ENCODE peak calls at places on chromosomes 7 and 10, in six cellular contexts. One of them, this sample, is unnamed.
A peak's percentile ranks its signal among the peaks of the same experiment; 100 is the strongest.

GRCh38 chr10:124616836-124617130 is 127.4 kb downstream of the FAM53B start:
- DNase-seq in GM06990: no peak
- DNase-seq in uterus: no peak
- DNase-seq in colonic mucosa: no peak
- DNase-seq in stomach: no peak
- DNase-seq in neural progenitor cell: no peak
- DNase-seq in this sample: no peak

GRCh38 chr10:95793401-95794045 is 37.6 kb downstream of the ENTPD1 start:
- DNase-seq in GM06990: no peak
- DNase-seq in uterus: no peak
- DNase-seq in colonic mucosa: peak; percentile 27
- DNase-seq in stomach: no peak
- DNase-seq in neural progenitor cell: no peak
- DNase-seq in this sample: no peak

GRCh38 chr7:1598961-1599360 is 29.1 kb upstream of the PSMG3 start:
- DNase-seq in GM06990: no peak
- DNase-seq in uterus: no peak
- DNase-seq in colonic mucosa: no peak
- DNase-seq in stomach: no peak
- DNase-seq in neural progenitor cell: no peak
- DNase-seq in this sample: no peak

GRCh38 chr10:26540601-26541000 is 102.5 kb downstream of the APBB1IP start:
- DNase-seq in GM06990: peak; percentile 20
- DNase-seq in uterus: no peak
- DNase-seq in colonic mucosa: no peak
- DNase-seq in stomach: no peak
- DNase-seq in neural progenitor cell: peak; percentile 78
- DNase-seq in this sample: peak; percentile 63

GRCh38 chr10:92010026-92010713 is 86.6 kb downstream of the BTAF1 start:
- DNase-seq in GM06990: no peak
- DNase-seq in uterus: no peak
- DNase-seq in colonic mucosa: no peak
- DNase-seq in stomach: no peak
- DNase-seq in neural progenitor cell: no peak
- DNase-seq in this sample: no peak

GRCh38 chr10:84366041-84366440 is 37.7 kb downstream of the CCSER2 start:
- DNase-seq in GM06990: no peak
- DNase-seq in uterus: no peak
- DNase-seq in colonic mucosa: no peak
- DNase-seq in stomach: no peak
- DNase-seq in neural progenitor cell: no peak
- DNase-seq in this sample: no peak

GRCh38 chr7:45892407-45893035 is 4.2 kb downstream of the IGFBP1 start:
- DNase-seq in GM06990: no peak
- DNase-seq in uterus: no peak
- DNase-seq in colonic mucosa: no peak
- DNase-seq in stomach: no peak
- DNase-seq in neural progenitor cell: no peak
- DNase-seq in this sample: no peak

GRCh38 chr10:497898-498451 is 191.5 kb downstream of the DIP2C start:
- DNase-seq in GM06990: no peak
- DNase-seq in uterus: no peak
- DNase-seq in colonic mucosa: no peak
- DNase-seq in stomach: no peak
- DNase-seq in neural progenitor cell: no peak
- DNase-seq in this sample: no peak

GRCh38 chr7:55133630-55134392 is 115.0 kb downstream of the EGFR start:
- DNase-seq in GM06990: no peak
- DNase-seq in uterus: peak; percentile 66
- DNase-seq in colonic mucosa: no peak
- DNase-seq in stomach: peak; percentile 51
- DNase-seq in neural progenitor cell: no peak
- DNase-seq in this sample: no peak

GRCh38 chr10:16679511-16679910 is 137.7 kb downstream of the RSU1 start:
- DNase-seq in GM06990: no peak
- DNase-seq in uterus: no peak
- DNase-seq in colonic mucosa: no peak
- DNase-seq in stomach: no peak
- DNase-seq in neural progenitor cell: no peak
- DNase-seq in this sample: no peak

GRCh38 chr10:34181545-34182300 is 633.4 kb downstream of the PARD3 start:
- DNase-seq in GM06990: no peak
- DNase-seq in uterus: no peak
- DNase-seq in colonic mucosa: no peak
- DNase-seq in stomach: no peak
- DNase-seq in neural progenitor cell: peak; percentile 45
- DNase-seq in this sample: no peak

GRCh38 chr7:29278362-29279070 is 83.9 kb downstream of the CHN2 start:
- DNase-seq in GM06990: no peak
- DNase-seq in uterus: no peak
- DNase-seq in colonic mucosa: no peak
- DNase-seq in stomach: no peak
- DNase-seq in neural progenitor cell: no peak
- DNase-seq in this sample: no peak

GRCh38 chr10:71494980-71495381 is 98.3 kb downstream of the CDH23 start:
- DNase-seq in GM06990: peak; percentile 31
- DNase-seq in uterus: no peak
- DNase-seq in colonic mucosa: no peak
- DNase-seq in stomach: no peak
- DNase-seq in neural progenitor cell: no peak
- DNase-seq in this sample: peak; percentile 75

GRCh38 chr7:93245525-93246432 is 13.6 kb downstream of the VPS50 start:
- DNase-seq in GM06990: peak; percentile 6
- DNase-seq in uterus: no peak
- DNase-seq in colonic mucosa: no peak
- DNase-seq in stomach: no peak
- DNase-seq in neural progenitor cell: peak; percentile 2
- DNase-seq in this sample: no peak

GRCh38 chr7:150524018-150524417 is 9.3 kb downstream of the GIMAP7 start:
- DNase-seq in GM06990: no peak
- DNase-seq in uterus: no peak
- DNase-seq in colonic mucosa: no peak
- DNase-seq in stomach: no peak
- DNase-seq in neural progenitor cell: no peak
- DNase-seq in this sample: no peak

GRCh38 chr7:36284470-36284869 is 105.2 kb upstream of the ANLN start:
- DNase-seq in GM06990: no peak
- DNase-seq in uterus: no peak
- DNase-seq in colonic mucosa: no peak
- DNase-seq in stomach: no peak
- DNase-seq in neural progenitor cell: peak; percentile 53
- DNase-seq in this sample: no peak

GRCh38 chr7:96691692-96692091 is 18.0 kb downstream of the SEM1 start:
- DNase-seq in GM06990: no peak
- DNase-seq in uterus: no peak
- DNase-seq in colonic mucosa: no peak
- DNase-seq in stomach: no peak
- DNase-seq in neural progenitor cell: no peak
- DNase-seq in this sample: no peak

GRCh38 chr10:26574783-26575182 is 122.7 kb upstream of the PDSS1 start:
- DNase-seq in GM06990: peak; percentile 77
- DNase-seq in uterus: no peak
- DNase-seq in colonic mucosa: no peak
- DNase-seq in stomach: no peak
- DNase-seq in neural progenitor cell: no peak
- DNase-seq in this sample: peak; percentile 54

GRCh38 chr7:123352957-123353356 is 153.2 kb upstream of the SLC13A1 start:
- DNase-seq in GM06990: no peak
- DNase-seq in uterus: no peak
- DNase-seq in colonic mucosa: no peak
- DNase-seq in stomach: no peak
- DNase-seq in neural progenitor cell: no peak
- DNase-seq in this sample: no peak

GRCh38 chr10:44576715-44577191 is 191.9 kb upstream of the CXCL12 start:
- DNase-seq in GM06990: no peak
- DNase-seq in uterus: no peak
- DNase-seq in colonic mucosa: no peak
- DNase-seq in stomach: no peak
- DNase-seq in neural progenitor cell: no peak
- DNase-seq in this sample: no peak

GRCh38 chr10:3067859-3068179 is 471 bp downstream of the PFKP start:
- DNase-seq in GM06990: no peak
- DNase-seq in uterus: no peak
- DNase-seq in colonic mucosa: peak; percentile 29
- DNase-seq in stomach: no peak
- DNase-seq in neural progenitor cell: peak; percentile 43
- DNase-seq in this sample: peak; percentile 46

GRCh38 chr7:158004123-158004490 is 583.5 kb downstream of the PTPRN2 start:
- DNase-seq in GM06990: no peak
- DNase-seq in uterus: no peak
- DNase-seq in colonic mucosa: no peak
- DNase-seq in stomach: no peak
- DNase-seq in neural progenitor cell: no peak
- DNase-seq in this sample: no peak

GRCh38 chr7:115340828-115341227 is 418.9 kb downstream of the MDFIC start:
- DNase-seq in GM06990: no peak
- DNase-seq in uterus: no peak
- DNase-seq in colonic mucosa: no peak
- DNase-seq in stomach: no peak
- DNase-seq in neural progenitor cell: no peak
- DNase-seq in this sample: no peak

GRCh38 chr10:75396861-75397570 is 4.5 kb downstream of the ZNF503 start:
- DNase-seq in GM06990: no peak
- DNase-seq in uterus: peak; percentile 36
- DNase-seq in colonic mucosa: peak; percentile 33
- DNase-seq in stomach: peak; percentile 50
- DNase-seq in neural progenitor cell: peak; percentile 61
- DNase-seq in this sample: no peak

GRCh38 chr7:6571160-6571779 is 6.0 kb upstream of the ZDHHC4 start:
- DNase-seq in GM06990: no peak
- DNase-seq in uterus: no peak
- DNase-seq in colonic mucosa: no peak
- DNase-seq in stomach: no peak
- DNase-seq in neural progenitor cell: no peak
- DNase-seq in this sample: no peak

GRCh38 chr7:51647486-51647885 is 330.9 kb upstream of the COBL start:
- DNase-seq in GM06990: no peak
- DNase-seq in uterus: no peak
- DNase-seq in colonic mucosa: no peak
- DNase-seq in stomach: no peak
- DNase-seq in neural progenitor cell: no peak
- DNase-seq in this sample: no peak

GRCh38 chr7:158587425-158588084 is at the start of gene PTPRN2:
- DNase-seq in GM06990: no peak
- DNase-seq in uterus: peak; percentile 30
- DNase-seq in colonic mucosa: peak; percentile 71
- DNase-seq in stomach: peak; percentile 77
- DNase-seq in neural progenitor cell: peak; percentile 96
- DNase-seq in this sample: peak; percentile 85

GRCh38 chr10:88186335-88186734 is 322.9 kb downstream of the PTEN start:
- DNase-seq in GM06990: no peak
- DNase-seq in uterus: no peak
- DNase-seq in colonic mucosa: no peak
- DNase-seq in stomach: no peak
- DNase-seq in neural progenitor cell: no peak
- DNase-seq in this sample: no peak

GRCh38 chr10:44417761-44418160 is 32.9 kb upstream of the CXCL12 start:
- DNase-seq in GM06990: no peak
- DNase-seq in uterus: peak; percentile 6
- DNase-seq in colonic mucosa: no peak
- DNase-seq in stomach: no peak
- DNase-seq in neural progenitor cell: no peak
- DNase-seq in this sample: no peak

GRCh38 chr7:82317760-82318159 is 125.8 kb downstream of the CACNA2D1 start:
- DNase-seq in GM06990: no peak
- DNase-seq in uterus: no peak
- DNase-seq in colonic mucosa: no peak
- DNase-seq in stomach: no peak
- DNase-seq in neural progenitor cell: no peak
- DNase-seq in this sample: no peak

DNA sequence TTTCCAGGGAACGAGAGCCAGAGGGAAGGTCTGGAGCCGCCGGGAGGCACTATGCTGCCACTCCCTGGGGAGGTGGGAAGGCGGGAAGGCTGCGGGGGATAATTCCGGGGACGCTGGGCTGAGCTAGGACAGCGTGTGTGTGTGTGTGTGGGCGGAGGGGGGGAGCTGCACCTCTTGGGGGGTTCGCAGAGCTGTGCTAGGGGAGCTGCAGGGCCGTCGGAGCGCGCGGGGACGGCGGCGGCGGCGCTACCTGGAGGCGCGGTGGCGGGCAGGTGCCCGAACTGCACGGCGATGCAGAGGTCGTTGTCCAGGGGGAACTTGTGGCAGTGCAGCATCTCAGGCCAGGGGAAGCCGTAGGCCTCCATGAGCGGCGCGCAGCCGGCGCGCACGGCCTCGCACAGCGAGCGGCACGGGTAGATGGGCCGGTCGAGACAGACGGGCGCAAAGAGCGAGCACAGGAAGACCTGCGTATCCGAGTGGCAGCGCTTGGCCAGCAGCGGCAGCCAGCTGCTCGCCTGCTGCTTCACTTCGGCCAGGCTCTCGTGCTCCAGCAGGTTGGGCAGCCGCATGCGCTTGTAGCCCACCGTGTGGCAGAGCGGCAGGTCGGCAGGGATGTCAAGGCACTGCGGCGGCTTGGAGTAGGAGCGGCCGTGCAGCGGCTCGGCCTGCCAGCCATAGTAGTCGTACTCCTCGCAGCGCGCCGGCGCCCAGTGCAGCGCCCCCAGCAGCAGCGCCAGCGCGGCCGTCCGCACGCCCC is 566 bp downstream of the SFRP5 start:
- DNase-seq in GM06990: peak; percentile 43
- DNase-seq in uterus: no peak
- DNase-seq in colonic mucosa: no peak
- DNase-seq in stomach: no peak
- DNase-seq in neural progenitor cell: peak; percentile 82
- DNase-seq in this sample: no peak
- TF ChIP-seq CTCF in GM06990: no peak
- TF ChIP-seq CTCF in uterus: no peak
- TF ChIP-seq CTCF in colonic mucosa: no peak
- TF ChIP-seq CTCF in stomach: no peak
- TF ChIP-seq CTCF in neural progenitor cell: no peak
- TF ChIP-seq CTCF in this sample: no peak

GRCh38 chr7:5139998-5140397 is 50.0 kb upstream of the WIPI2 start:
- DNase-seq in GM06990: no peak
- DNase-seq in uterus: no peak
- DNase-seq in colonic mucosa: peak; percentile 42
- DNase-seq in stomach: peak; percentile 42
- DNase-seq in neural progenitor cell: peak; percentile 61
- DNase-seq in this sample: peak; percentile 45
- TF ChIP-seq CTCF in GM06990: peak; percentile 56
- TF ChIP-seq CTCF in uterus: no peak
- TF ChIP-seq CTCF in colonic mucosa: peak; percentile 17
- TF ChIP-seq CTCF in stomach: peak; percentile 39
- TF ChIP-seq CTCF in neural progenitor cell: peak; percentile 66
- TF ChIP-seq CTCF in this sample: peak; percentile 60

GRCh38 chr10:21084700-21085099 is 187.6 kb upstream of the NEBL start:
- DNase-seq in GM06990: no peak
- DNase-seq in uterus: no peak
- DNase-seq in colonic mucosa: no peak
- DNase-seq in stomach: no peak
- DNase-seq in neural progenitor cell: no peak
- DNase-seq in this sample: no peak
- TF ChIP-seq CTCF in GM06990: no peak
- TF ChIP-seq CTCF in uterus: no peak
- TF ChIP-seq CTCF in colonic mucosa: no peak
- TF ChIP-seq CTCF in stomach: no peak
- TF ChIP-seq CTCF in neural progenitor cell: no peak
- TF ChIP-seq CTCF in this sample: no peak

GRCh38 chr7:10612950-10613349 is 360.7 kb upstream of the PHF14 start:
- DNase-seq in GM06990: no peak
- DNase-seq in uterus: no peak
- DNase-seq in colonic mucosa: no peak
- DNase-seq in stomach: no peak
- DNase-seq in neural progenitor cell: no peak
- DNase-seq in this sample: no peak

GRCh38 chr7:10618934-10619333 is 354.7 kb upstream of the PHF14 start:
- DNase-seq in GM06990: no peak
- DNase-seq in uterus: no peak
- DNase-seq in colonic mucosa: no peak
- DNase-seq in stomach: no peak
- DNase-seq in neural progenitor cell: peak; percentile 80
- DNase-seq in this sample: no peak
- TF ChIP-seq CTCF in GM06990: no peak
- TF ChIP-seq CTCF in uterus: no peak
- TF ChIP-seq CTCF in colonic mucosa: no peak
- TF ChIP-seq CTCF in stomach: no peak
- TF ChIP-seq CTCF in neural progenitor cell: no peak
- TF ChIP-seq CTCF in this sample: no peak

This sample was measured in GM10248.